ENCODE peak calls at places on chromosomes 6 and 20, in four cellular contexts. U is adrenal gland, L is EH, D is fibroblast of mammary gland. B is an unnamed sample.

GRCh38 chr20:57425150-57426013 is 34.2 kb downstream of the RBM38 start:
- DNase-seq in U (no peak), L (no peak), D (no peak), B (no peak)

GRCh38 chr6:1792989-1793388 is 183.3 kb downstream of the FOXC1 start:
- DNase-seq in U (no peak), L (peak), D (peak), B (no peak)

GRCh38 chr6:27651371-27651732 is 178.4 kb upstream of the ZNF184 start:
- DNase-seq in U (no peak), L (no peak), D (no peak), B (no peak)

GRCh38 chr6:140777780-140778179 is 1354.9 kb upstream of the GJE1 start:
- DNase-seq in U (no peak), L (no peak), D (no peak), B (no peak)

GRCh38 chr20:22532598-22532997 is 51.8 kb downstream of the FOXA2 start:
- DNase-seq in U (no peak), L (no peak), D (no peak), B (no peak)

GRCh38 chr6:30981942-30982772 is 1.4 kb upstream of the MUC21 start:
- DNase-seq in U (peak), L (peak), D (peak), B (no peak)

GRCh38 chr20:31815408-31816188 is 3.6 kb upstream of the MYLK2 start:
- DNase-seq in U (no peak), L (peak), D (no peak), B (no peak)

GRCh38 chr6:155078331-155078745 is 83.2 kb downstream of the TIAM2 start:
- DNase-seq in U (peak), L (peak), D (no peak), B (no peak)

B was measured in naive thymus-derived CD4-positive, alpha-beta T cell.